ENCODE peak calls at places on chromosome 18, in nine cellular contexts. V is nephron progenitor cell, Z is GM06990, W is psoas muscle, C is heart left ventricle, S is type B pancreatic cell, D is dorsolateral prefrontal cortex, L is IMR-90, R is fibroblast of lung. Q is an unnamed sample.

GRCh38 chr18:42274488-42275137 is 319.6 kb downstream of the PIK3C3 start:
- DNase-seq in V (no peak), Z (no peak), W (no peak), C (no peak), S (no peak), D (no peak), L (peak; percentile 10), R (peak; percentile 16), Q (no peak)

GRCh38 chr18:2179498-2180183 is 391.7 kb downstream of the METTL4 start:
- DNase-seq in V (no peak), Z (no peak), W (no peak), C (no peak), S (no peak), D (no peak), L (no peak), R (no peak), Q (no peak)

GRCh38 chr18:1488957-1489356 is 584.3 kb downstream of the ADCYAP1 start:
- DNase-seq in V (no peak), Z (no peak), W (no peak), C (no peak), S (no peak), D (no peak), L (no peak), R (no peak), Q (no peak)

GRCh38 chr18:28124239-28125029 is 52.5 kb downstream of the CDH2 start:
- DNase-seq in V (no peak), Z (no peak), W (no peak), C (no peak), S (no peak), D (no peak), L (no peak), R (no peak), Q (no peak)

GRCh38 chr18:23721711-23722479 is 32.6 kb downstream of the LAMA3 start:
- DNase-seq in V (no peak), Z (no peak), W (no peak), C (no peak), S (no peak), D (no peak), L (peak; percentile 54), R (no peak), Q (no peak)

GRCh38 chr18:25814841-25815458 is 275.5 kb downstream of the SS18 start:
- DNase-seq in V (no peak), Z (no peak), W (no peak), C (no peak), S (no peak), D (no peak), L (no peak), R (no peak), Q (no peak)

GRCh38 chr18:25561923-25562322 is 210.0 kb upstream of the ZNF521 start:
- DNase-seq in V (peak; percentile 21), Z (no peak), W (no peak), C (no peak), S (no peak), D (no peak), L (peak; percentile 33), R (peak; percentile 47), Q (no peak)

GRCh38 chr18:42636309-42636708 is 479.2 kb downstream of the RIT2 start:
- DNase-seq in V (no peak), Z (no peak), W (no peak), C (no peak), S (no peak), D (no peak), L (no peak), R (no peak), Q (no peak)

GRCh38 chr18:72107647-72108046 is 436.5 kb downstream of the CBLN2 start:
- DNase-seq in V (no peak), Z (no peak), W (no peak), C (no peak), S (no peak), D (no peak), L (no peak), R (peak; percentile 4), Q (no peak)

GRCh38 chr18:5238371-5238758 is 41.3 kb upstream of the AKAIN1 start:
- DNase-seq in V (peak; percentile 56), Z (no peak), W (peak; percentile 70), C (peak; percentile 72), S (peak; percentile 71), D (peak; percentile 20), L (peak; percentile 30), R (no peak), Q (no peak)

GRCh38 chr18:21115519-21116411 is 4.2 kb upstream of the ROCK1 start:
- DNase-seq in V (no peak), Z (no peak), W (no peak), C (no peak), S (no peak), D (no peak), L (peak; percentile 65), R (peak; percentile 33), Q (no peak)

GRCh38 chr18:5073026-5073944 is 123.8 kb downstream of the AKAIN1 start:
- DNase-seq in V (peak; percentile 50), Z (no peak), W (no peak), C (no peak), S (no peak), D (no peak), L (peak; percentile 15), R (peak; percentile 20), Q (no peak)

GRCh38 chr18:59057969-59058368 is 81.7 kb upstream of the SEC11C start:
- DNase-seq in V (no peak), Z (no peak), W (no peak), C (no peak), S (no peak), D (peak; percentile 48), L (peak; percentile 81), R (peak; percentile 19), Q (no peak)

GRCh38 chr18:76461148-76461547 is 33.9 kb downstream of the ZNF516 start:
- DNase-seq in V (no peak), Z (no peak), W (no peak), C (no peak), S (peak; percentile 44), D (no peak), L (no peak), R (no peak), Q (no peak)

GRCh38 chr18:38545071-38545470 is 979.5 kb upstream of the CELF4 start:
- DNase-seq in V (peak; percentile 6), Z (no peak), W (no peak), C (no peak), S (no peak), D (no peak), L (no peak), R (peak; percentile 1), Q (no peak)
- TF ChIP-seq CTCF in V (peak; percentile 28), Z (peak; percentile 59), W (no peak), C (peak; percentile 39), S (peak; percentile 48), D (no peak), L (no peak), R (no peak), Q (no peak)

DNA sequence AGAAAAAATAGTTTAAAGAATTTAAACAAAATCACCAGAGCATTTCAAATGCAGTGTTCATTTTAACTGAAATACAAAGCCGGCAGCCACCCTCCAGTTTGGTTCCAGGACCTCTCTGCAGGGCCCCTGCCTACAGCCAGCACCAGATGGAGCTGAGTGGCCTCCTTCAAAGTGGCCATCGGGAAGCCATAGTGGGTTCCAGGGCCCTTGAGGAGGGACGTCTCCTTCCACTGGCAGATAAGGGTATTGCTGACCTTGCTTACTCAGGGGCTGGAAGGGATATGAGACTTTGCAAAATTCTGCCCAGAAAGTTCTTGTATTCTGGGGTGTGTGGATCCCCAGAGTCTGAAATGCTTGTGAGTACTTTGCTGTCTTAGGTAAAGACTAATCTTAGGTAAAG is 205.2 kb upstream of the APCDD1 start:
- DNase-seq in V (no peak), Z (no peak), W (no peak), C (no peak), S (no peak), D (no peak), L (no peak), R (no peak), Q (no peak)
- TF ChIP-seq CTCF in V (no peak), Z (no peak), W (no peak), C (no peak), S (no peak), D (no peak), L (no peak), R (no peak), Q (no peak)

GRCh38 chr18:32847719-32848118 is 74.9 kb upstream of the KLHL14 start:
- DNase-seq in V (peak; percentile 29), Z (no peak), W (no peak), C (no peak), S (no peak), D (no peak), L (no peak), R (no peak), Q (no peak)
- TF ChIP-seq CTCF in V (no peak), Z (no peak), W (no peak), C (no peak), S (peak; percentile 30), D (no peak), L (no peak), R (no peak), Q (no peak)

GRCh38 chr18:49753643-49754042 is 59.7 kb downstream of the ACAA2 start:
- DNase-seq in V (no peak), Z (no peak), W (no peak), C (no peak), S (no peak), D (no peak), L (no peak), R (no peak), Q (no peak)
- TF ChIP-seq CTCF in V (no peak), Z (no peak), W (no peak), C (no peak), S (no peak), D (no peak), L (no peak), R (no peak), Q (no peak)

DNA sequence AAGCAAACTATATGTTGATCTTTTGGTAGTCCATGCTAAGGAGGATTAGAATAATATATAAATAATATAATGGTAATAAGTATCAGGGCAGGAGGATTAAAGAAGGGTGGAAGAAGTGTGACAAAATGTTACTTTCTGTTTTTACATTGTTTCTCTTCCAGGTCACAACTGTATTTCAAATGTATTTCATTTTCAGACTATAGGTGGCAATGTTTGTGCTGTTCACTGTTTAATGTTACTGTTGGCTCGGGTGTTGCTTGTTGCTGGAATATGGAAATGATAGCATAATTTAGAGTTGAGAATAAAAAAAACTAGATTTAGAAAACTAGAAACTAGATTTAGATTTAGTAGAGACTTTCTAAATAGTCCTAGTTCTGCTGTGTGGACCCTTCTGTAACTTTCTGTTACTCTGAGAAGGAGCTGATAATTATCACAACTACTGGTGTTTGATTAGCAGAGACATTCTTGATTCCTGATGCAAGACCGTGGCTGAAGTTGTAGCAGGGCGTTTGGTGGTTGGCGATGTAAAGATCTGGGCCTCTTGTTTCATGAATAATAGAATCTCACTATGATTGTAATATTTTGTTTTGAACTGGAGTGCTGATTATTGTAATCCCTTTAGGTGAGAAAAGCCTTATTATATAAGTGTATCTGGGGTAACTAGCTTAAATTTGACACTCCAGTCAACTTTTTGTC is 7.9 kb downstream of the NEDD4L start:
- DNase-seq in V (no peak), Z (no peak), W (no peak), C (no peak), S (no peak), D (no peak), L (peak; percentile 24), R (peak; percentile 53), Q (no peak)
- TF ChIP-seq CTCF in V (no peak), Z (peak; percentile 47), W (peak; percentile 13), C (peak; percentile 25), S (peak; percentile 37), D (peak; percentile 47), L (peak; percentile 36), R (peak; percentile 39), Q (peak; percentile 81)

DNA sequence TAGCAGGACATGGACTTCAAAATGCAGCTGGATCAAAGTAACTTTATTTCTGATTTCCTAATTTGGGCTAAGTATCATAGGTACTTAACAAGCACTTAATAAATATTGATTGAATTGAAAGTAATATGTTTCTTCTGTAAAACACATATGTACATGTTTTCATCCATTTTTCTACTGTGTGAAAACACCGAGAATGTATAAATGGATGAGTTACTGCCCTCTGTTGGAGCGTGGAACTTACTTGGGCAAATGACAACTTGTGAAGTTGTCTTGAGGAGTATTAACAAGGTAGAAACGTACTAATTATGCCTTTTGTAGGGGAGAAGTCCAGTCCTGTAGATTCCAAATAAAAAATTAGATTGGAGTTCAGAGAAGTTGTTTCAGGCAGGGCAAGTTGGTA is 87.2 kb downstream of the PHLPP1 start:
- DNase-seq in V (no peak), Z (no peak), W (no peak), C (no peak), S (no peak), D (no peak), L (no peak), R (peak; percentile 17), Q (no peak)
- TF ChIP-seq CTCF in V (no peak), Z (peak; percentile 28), W (no peak), C (peak; percentile 31), S (no peak), D (peak; percentile 23), L (no peak), R (peak; percentile 18), Q (peak; percentile 64)

Q was measured in chondrocyte.